ENCODE peak calls at places on chromosomes 16 and 17, in five cellular contexts. K, A, X, J and C are unnamed samples.

GRCh38 chr16:89315791-89316581 is 98.5 kb downstream of the ZNF778 start:
- DNase-seq in K (no peak), A (peak), X (peak), J (no peak), C (no peak)

GRCh38 chr17:17232303-17232621 is 4.7 kb downstream of the FLCN start:
- DNase-seq in K (no peak), A (no peak), X (no peak), J (no peak), C (no peak)

GRCh38 chr17:58278661-58279015 is 2.1 kb downstream of the MPO start:
- DNase-seq in K (no peak), A (no peak), X (peak), J (no peak), C (no peak)

GRCh38 chr16:88924834-88925539 is 52.0 kb downstream of the CBFA2T3 start:
- DNase-seq in K (no peak), A (no peak), X (no peak), J (no peak), C (peak)

GRCh38 chr16:84597518-84598390 is 20.1 kb downstream of the COTL1 start:
- DNase-seq in K (no peak), A (peak), X (no peak), J (no peak), C (no peak)

GRCh38 chr16:9300252-9300651 is 208.8 kb downstream of the HAPSTR1 start:
- DNase-seq in K (no peak), A (no peak), X (no peak), J (no peak), C (no peak)

GRCh38 chr17:56834380-56835258 is 668 bp downstream of the DGKE start:
- DNase-seq in K (peak), A (peak), X (peak), J (no peak), C (no peak)

GRCh38 chr17:1966274-1967086 is 58.7 kb downstream of the RTN4RL1 start:
- DNase-seq in K (no peak), A (no peak), X (no peak), J (no peak), C (no peak)

GRCh38 chr16:74297296-74297665 is 667 bp downstream of the PSMD7 start:
- DNase-seq in K (no peak), A (peak), X (peak), J (no peak), C (no peak)

GRCh38 chr16:28321700-28322411 is 29.5 kb downstream of the SBK1 start:
- DNase-seq in K (no peak), A (no peak), X (peak), J (no peak), C (no peak)

GRCh38 chr17:57608369-57609124 is 136.6 kb downstream of the CCDC182 start:
- DNase-seq in K (no peak), A (no peak), X (no peak), J (no peak), C (no peak)

GRCh38 chr17:42287305-42288077 is 807 bp upstream of the STAT5A start:
- DNase-seq in K (peak), A (peak), X (peak), J (peak), C (no peak)

GRCh38 chr16:68069511-68070248 is 15.5 kb upstream of the NFATC3 start:
- DNase-seq in K (no peak), A (no peak), X (peak), J (no peak), C (no peak)

GRCh38 chr16:70788668-70789161 is 12.2 kb downstream of the VAC14 start:
- DNase-seq in K (no peak), A (no peak), X (no peak), J (no peak), C (no peak)

GRCh38 chr16:83744521-83744981 is 63.2 kb upstream of the HSBP1 start:
- DNase-seq in K (peak), A (no peak), X (peak), J (no peak), C (peak)

GRCh38 chr17:57537524-57538410 is 207.3 kb downstream of the CCDC182 start:
- DNase-seq in K (no peak), A (no peak), X (no peak), J (no peak), C (no peak)